ENCODE peak calls at places on chromosomes 7 and 10, in seven cellular contexts. O, N, Y, T, P, I and E are unnamed samples.
A peak's percentile ranks its signal among the peaks of the same experiment; 100 is the strongest.

GRCh38 chr10:98956576-98957260 is 278.9 kb downstream of the HPSE2 start:
- DNase-seq in O (no peak), N (peak; percentile 8), Y (no peak), T (no peak), P (no peak), I (no peak), E (no peak)

GRCh38 chr10:69506834-69507643 is 55.8 kb downstream of the TSPAN15 start:
- DNase-seq in O (peak; percentile 76), N (no peak), Y (no peak), T (no peak), P (no peak), I (no peak), E (no peak)

GRCh38 chr10:27601519-27601918 is 97.4 kb downstream of the RAB18 start:
- DNase-seq in O (no peak), N (no peak), Y (no peak), T (no peak), P (no peak), I (no peak), E (no peak)

GRCh38 chr7:114663502-114663901 is 248.9 kb downstream of the FOXP2 start:
- DNase-seq in O (no peak), N (peak; percentile 13), Y (no peak), T (no peak), P (no peak), I (no peak), E (no peak)

GRCh38 chr10:83127942-83128575 is 1011.2 kb upstream of the GHITM start:
- DNase-seq in O (no peak), N (no peak), Y (no peak), T (peak; percentile 7), P (no peak), I (no peak), E (no peak)

GRCh38 chr10:84845628-84846261 is 517.4 kb downstream of the CCSER2 start:
- DNase-seq in O (no peak), N (no peak), Y (no peak), T (no peak), P (no peak), I (no peak), E (no peak)

GRCh38 chr10:19917756-19918478 is 101.7 kb downstream of the PLXDC2 start:
- DNase-seq in O (no peak), N (peak; percentile 67), Y (no peak), T (no peak), P (no peak), I (no peak), E (no peak)

GRCh38 chr7:56007167-56007652 is 42.8 kb downstream of the NIPSNAP2 start:
- DNase-seq in O (no peak), N (peak; percentile 33), Y (no peak), T (no peak), P (no peak), I (no peak), E (no peak)

GRCh38 chr10:8070440-8070839 is 16.0 kb downstream of the GATA3 start:
- DNase-seq in O (no peak), N (no peak), Y (no peak), T (no peak), P (no peak), I (no peak), E (no peak)

GRCh38 chr10:49649936-49650723 is 29.3 kb upstream of the C10orf53 start:
- DNase-seq in O (peak; percentile 48), N (no peak), Y (no peak), T (no peak), P (no peak), I (no peak), E (no peak)

GRCh38 chr10:5692476-5693358 is 8.1 kb downstream of the TASOR2 start:
- DNase-seq in O (no peak), N (peak; percentile 61), Y (peak; percentile 74), T (no peak), P (no peak), I (no peak), E (peak; percentile 27)

GRCh38 chr10:65618125-65618524 is 1307.7 kb upstream of the LRRTM3 start:
- DNase-seq in O (no peak), N (no peak), Y (no peak), T (no peak), P (no peak), I (no peak), E (no peak)

GRCh38 chr10:22648547-22648961 is 65.8 kb downstream of the PIP4K2A start:
- DNase-seq in O (no peak), N (peak; percentile 58), Y (no peak), T (no peak), P (peak; percentile 71), I (no peak), E (no peak)

GRCh38 chr7:149125864-149126661 is at the start of gene ZNF425:
- DNase-seq in O (peak; percentile 98), N (peak; percentile 88), Y (peak; percentile 98), T (peak; percentile 82), P (peak; percentile 81), I (peak; percentile 81), E (peak; percentile 88)

GRCh38 chr7:99109108-99110051 is 34.5 kb downstream of the SMURF1 start:
- DNase-seq in O (no peak), N (peak; percentile 63), Y (no peak), T (no peak), P (no peak), I (no peak), E (no peak)

GRCh38 chr7:124162667-124163066 is 129.8 kb upstream of the TMEM229A start:
- DNase-seq in O (no peak), N (peak; percentile 4), Y (no peak), T (no peak), P (no peak), I (no peak), E (no peak)

GRCh38 chr7:6398943-6399342 is 48.8 kb downstream of the DAGLB start:
- DNase-seq in O (no peak), N (peak; percentile 32), Y (no peak), T (no peak), P (no peak), I (no peak), E (no peak)

GRCh38 chr7:101146-101545 is 91.2 kb upstream of the FAM20C start:
- DNase-seq in O (no peak), N (no peak), Y (no peak), T (no peak), P (no peak), I (no peak), E (no peak)

GRCh38 chr7:44489955-44490350 is 505 bp downstream of the NUDCD3 start:
- DNase-seq in O (no peak), N (peak; percentile 42), Y (no peak), T (no peak), P (no peak), I (no peak), E (no peak)

GRCh38 chr10:112335104-112335840 is 38.6 kb upstream of the ACSL5 start:
- DNase-seq in O (no peak), N (peak; percentile 40), Y (no peak), T (no peak), P (no peak), I (no peak), E (no peak)

GRCh38 chr10:129319934-129320333 is 147.1 kb upstream of the MGMT start:
- DNase-seq in O (no peak), N (no peak), Y (no peak), T (no peak), P (no peak), I (no peak), E (no peak)

GRCh38 chr7:11727864-11728263 is 104.1 kb downstream of the THSD7A start:
- DNase-seq in O (no peak), N (no peak), Y (no peak), T (no peak), P (no peak), I (no peak), E (no peak)

GRCh38 chr10:23375366-23375765 is 30.8 kb upstream of the C10orf67 start:
- DNase-seq in O (no peak), N (no peak), Y (no peak), T (no peak), P (no peak), I (no peak), E (no peak)

GRCh38 chr7:108568801-108569380 is 615 bp downstream of the THAP5 start:
- DNase-seq in O (no peak), N (no peak), Y (no peak), T (no peak), P (no peak), I (no peak), E (no peak)

GRCh38 chr7:107118109-107118900 is 50.5 kb upstream of the HBP1 start:
- DNase-seq in O (no peak), N (peak; percentile 37), Y (no peak), T (no peak), P (no peak), I (no peak), E (no peak)

GRCh38 chr7:70681847-70682350 is 450.0 kb upstream of the GALNT17 start:
- DNase-seq in O (no peak), N (no peak), Y (peak; percentile 55), T (no peak), P (no peak), I (no peak), E (no peak)

GRCh38 chr10:106311590-106311989 is 852.9 kb downstream of the SORCS1 start:
- DNase-seq in O (no peak), N (peak; percentile 29), Y (no peak), T (no peak), P (no peak), I (no peak), E (no peak)

GRCh38 chr10:100725869-100726426 is 19.4 kb upstream of the PAX2 start:
- DNase-seq in O (no peak), N (no peak), Y (no peak), T (no peak), P (no peak), I (no peak), E (no peak)

GRCh38 chr10:3534433-3534832 is 250.6 kb downstream of the KLF6 start:
- DNase-seq in O (no peak), N (no peak), Y (no peak), T (no peak), P (no peak), I (no peak), E (no peak)

GRCh38 chr10:103451871-103452713 is at the start of gene CALHM2:
- DNase-seq in O (no peak), N (peak; percentile 57), Y (peak; percentile 91), T (peak; percentile 20), P (peak; percentile 13), I (peak; percentile 51), E (peak; percentile 76)

GRCh38 chr10:21934307-21934706 is 69.2 kb downstream of the DNAJC1 start:
- DNase-seq in O (no peak), N (peak; percentile 83), Y (no peak), T (no peak), P (no peak), I (no peak), E (no peak)

GRCh38 chr10:110268442-110268841 is 36.3 kb downstream of the SMNDC1 start:
- DNase-seq in O (no peak), N (no peak), Y (no peak), T (no peak), P (no peak), I (no peak), E (no peak)

GRCh38 chr10:15084502-15084922 is 4.1 kb downstream of the ACBD7 start:
- DNase-seq in O (no peak), N (peak; percentile 100), Y (no peak), T (peak; percentile 85), P (peak; percentile 79), I (no peak), E (peak; percentile 75)